ENCODE peak calls at places on chromosomes 12 and 14, in eight cellular contexts. P, B, H, M, T, V, J and O are unnamed samples.

GRCh38 chr14:45252356-45253069 is 489 bp downstream of the MIS18BP1 start:
- DNase-seq in J (no peak), V (no peak), B (no peak), M (no peak), P (no peak), H (peak), T (no peak), O (no peak)

GRCh38 chr12:132638541-132639408 is 20.2 kb downstream of the P2RX2 start:
- DNase-seq in V (peak), T (no peak), M (no peak), J (peak), P (peak), B (no peak), H (no peak), O (no peak)

GRCh38 chr12:54042970-54043744 is 10.3 kb downstream of the HOXC5 start:
- DNase-seq in P (no peak), V (no peak), J (no peak), T (no peak), B (no peak), H (no peak), M (no peak), O (no peak)

GRCh38 chr14:56129941-56130340 is 11.7 kb downstream of the PELI2 start:
- DNase-seq in T (peak), V (no peak), B (no peak), M (no peak), J (no peak), P (no peak), H (no peak), O (no peak)

GRCh38 chr12:114408881-114409795 is 3.2 kb upstream of the TBX5 start:
- DNase-seq in H (no peak), M (no peak), T (peak), P (no peak), J (no peak), V (no peak), B (no peak), O (no peak)

GRCh38 chr14:104388631-104389325 is 190.8 kb upstream of the C14orf180 start:
- DNase-seq in V (no peak), P (no peak), M (no peak), T (no peak), J (no peak), H (no peak), B (no peak), O (no peak)

GRCh38 chr12:102399653-102400052 is 80.7 kb downstream of the IGF1 start:
- DNase-seq in P (no peak), B (no peak), M (no peak), J (no peak), V (no peak), T (no peak), H (no peak), O (no peak)

GRCh38 chr12:15688202-15688736 is 100.9 kb downstream of the EPS8 start:
- DNase-seq in P (no peak), H (peak), T (peak), M (no peak), B (no peak), V (no peak), J (no peak), O (no peak)

GRCh38 chr12:34303091-34303870 is 281.0 kb downstream of the ALG10 start:
- DNase-seq in V (no peak), B (no peak), T (peak), J (no peak), M (no peak), H (no peak), P (no peak), O (peak)

GRCh38 chr14:81562818-81563217 is 29.2 kb upstream of the SEL1L start:
- DNase-seq in B (no peak), M (no peak), P (no peak), V (no peak), T (no peak), H (no peak), J (no peak), O (no peak)

GRCh38 chr14:90454041-90455000 is 57.5 kb downstream of the CALM1 start:
- DNase-seq in M (no peak), T (peak), V (peak), J (peak), H (peak), B (no peak), P (peak), O (no peak)

GRCh38 chr14:105064721-105065143 is 498 bp downstream of the GPR132 start:
- DNase-seq in B (no peak), V (peak), H (no peak), M (no peak), P (no peak), T (peak), J (no peak), O (no peak)

GRCh38 chr12:123091756-123092155 is 59.1 kb downstream of the PITPNM2 start:
- DNase-seq in P (no peak), H (no peak), J (no peak), T (no peak), M (no peak), B (no peak), V (no peak), O (no peak)

GRCh38 chr12:60035835-60036234 is 440.0 kb downstream of the SLC16A7 start:
- DNase-seq in B (no peak), P (no peak), M (no peak), J (peak), V (peak), H (no peak), T (no peak), O (no peak)

GRCh38 chr12:121203482-121203881 is 6.4 kb upstream of the P2RX4 start:
- DNase-seq in J (no peak), T (no peak), P (no peak), H (no peak), V (no peak), B (no peak), M (no peak), O (no peak)